ENCODE peak calls at places on chromosomes 4 and X, in seven cellular contexts. One of them, this sample, is unnamed.

GRCh38 chrX:85993539-85994197 is 53.7 kb downstream of the CHM start:
- DNase-seq in fibroblast of mammary gland: peak
- DNase-seq in dorsolateral prefrontal cortex: no peak
- DNase-seq in colonic mucosa: no peak
- DNase-seq in upper lobe of left lung: no peak
- DNase-seq in CD8-positive, alpha-beta T cell: no peak
- DNase-seq in tibial artery: no peak
- DNase-seq in this sample: no peak

GRCh38 chr4:172927096-172927495 is 241.5 kb upstream of the GALNT7 start:
- DNase-seq in tibial artery: no peak
- DNase-seq in CD8-positive, alpha-beta T cell: no peak
- DNase-seq in colonic mucosa: no peak
- DNase-seq in fibroblast of mammary gland: no peak
- DNase-seq in dorsolateral prefrontal cortex: no peak
- DNase-seq in upper lobe of left lung: no peak
- DNase-seq in this sample: no peak

GRCh38 chrX:46730765-46731164 is 28.2 kb downstream of the SLC9A7 start:
- DNase-seq in upper lobe of left lung: no peak
- DNase-seq in fibroblast of mammary gland: no peak
- DNase-seq in CD8-positive, alpha-beta T cell: no peak
- DNase-seq in dorsolateral prefrontal cortex: no peak
- DNase-seq in tibial artery: no peak
- DNase-seq in colonic mucosa: no peak
- DNase-seq in this sample: no peak

GRCh38 chrX:118666521-118666920 is 60.9 kb upstream of the IL13RA1 start:
- DNase-seq in fibroblast of mammary gland: peak
- DNase-seq in colonic mucosa: no peak
- DNase-seq in upper lobe of left lung: no peak
- DNase-seq in tibial artery: no peak
- DNase-seq in CD8-positive, alpha-beta T cell: no peak
- DNase-seq in dorsolateral prefrontal cortex: no peak
- DNase-seq in this sample: no peak

GRCh38 chr4:148834804-148835598 is 392.8 kb upstream of the NR3C2 start:
- DNase-seq in CD8-positive, alpha-beta T cell: no peak
- DNase-seq in dorsolateral prefrontal cortex: no peak
- DNase-seq in upper lobe of left lung: peak
- DNase-seq in colonic mucosa: no peak
- DNase-seq in tibial artery: no peak
- DNase-seq in fibroblast of mammary gland: peak
- DNase-seq in this sample: no peak

GRCh38 chrX:2316534-2316933 is 184.2 kb downstream of the DHRSX start:
- DNase-seq in fibroblast of mammary gland: no peak
- DNase-seq in colonic mucosa: no peak
- DNase-seq in tibial artery: no peak
- DNase-seq in dorsolateral prefrontal cortex: no peak
- DNase-seq in CD8-positive, alpha-beta T cell: no peak
- DNase-seq in upper lobe of left lung: no peak
- DNase-seq in this sample: no peak

GRCh38 chr4:13933163-13933562 is 305.6 kb upstream of the BOD1L1 start:
- DNase-seq in CD8-positive, alpha-beta T cell: no peak
- DNase-seq in dorsolateral prefrontal cortex: no peak
- DNase-seq in fibroblast of mammary gland: peak
- DNase-seq in colonic mucosa: no peak
- DNase-seq in tibial artery: no peak
- DNase-seq in upper lobe of left lung: no peak
- DNase-seq in this sample: no peak

GRCh38 chr4:124947622-124948265 is 235.2 kb upstream of the ANKRD50 start:
- DNase-seq in colonic mucosa: no peak
- DNase-seq in upper lobe of left lung: no peak
- DNase-seq in CD8-positive, alpha-beta T cell: no peak
- DNase-seq in tibial artery: no peak
- DNase-seq in fibroblast of mammary gland: no peak
- DNase-seq in dorsolateral prefrontal cortex: no peak
- DNase-seq in this sample: no peak

GRCh38 chrX:38212246-38212645 is 8.4 kb downstream of the SRPX start:
- DNase-seq in CD8-positive, alpha-beta T cell: no peak
- DNase-seq in tibial artery: no peak
- DNase-seq in colonic mucosa: no peak
- DNase-seq in fibroblast of mammary gland: peak
- DNase-seq in dorsolateral prefrontal cortex: no peak
- DNase-seq in upper lobe of left lung: no peak
- DNase-seq in this sample: no peak

GRCh38 chrX:49308604-49309269 is 5.3 kb downstream of the GAGE10 start:
- DNase-seq in CD8-positive, alpha-beta T cell: no peak
- DNase-seq in tibial artery: no peak
- DNase-seq in dorsolateral prefrontal cortex: no peak
- DNase-seq in upper lobe of left lung: no peak
- DNase-seq in fibroblast of mammary gland: peak
- DNase-seq in colonic mucosa: no peak
- DNase-seq in this sample: no peak

GRCh38 chrX:21166302-21166982 is 207.8 kb upstream of the CNKSR2 start:
- DNase-seq in upper lobe of left lung: no peak
- DNase-seq in colonic mucosa: no peak
- DNase-seq in fibroblast of mammary gland: peak
- DNase-seq in dorsolateral prefrontal cortex: no peak
- DNase-seq in tibial artery: no peak
- DNase-seq in CD8-positive, alpha-beta T cell: no peak
- DNase-seq in this sample: no peak

GRCh38 chrX:40544343-40545250 is 36.2 kb upstream of the ATP6AP2 start:
- DNase-seq in upper lobe of left lung: peak
- DNase-seq in fibroblast of mammary gland: peak
- DNase-seq in tibial artery: no peak
- DNase-seq in CD8-positive, alpha-beta T cell: no peak
- DNase-seq in colonic mucosa: no peak
- DNase-seq in dorsolateral prefrontal cortex: no peak
- DNase-seq in this sample: no peak

GRCh38 chr4:72857216-72857615 is 212.3 kb downstream of the COX18 start:
- DNase-seq in dorsolateral prefrontal cortex: no peak
- DNase-seq in tibial artery: no peak
- DNase-seq in colonic mucosa: no peak
- DNase-seq in fibroblast of mammary gland: no peak
- DNase-seq in CD8-positive, alpha-beta T cell: no peak
- DNase-seq in upper lobe of left lung: no peak
- DNase-seq in this sample: no peak

GRCh38 chr4:30801876-30802275 is 81.7 kb downstream of the PCDH7 start:
- DNase-seq in upper lobe of left lung: no peak
- DNase-seq in dorsolateral prefrontal cortex: no peak
- DNase-seq in tibial artery: no peak
- DNase-seq in colonic mucosa: no peak
- DNase-seq in CD8-positive, alpha-beta T cell: no peak
- DNase-seq in fibroblast of mammary gland: peak
- DNase-seq in this sample: no peak

GRCh38 chr4:87128006-87128705 is 92.3 kb downstream of the KLHL8 start:
- DNase-seq in CD8-positive, alpha-beta T cell: no peak
- DNase-seq in upper lobe of left lung: no peak
- DNase-seq in fibroblast of mammary gland: no peak
- DNase-seq in colonic mucosa: no peak
- DNase-seq in tibial artery: no peak
- DNase-seq in dorsolateral prefrontal cortex: no peak
- DNase-seq in this sample: no peak

GRCh38 chr4:73208376-73208775 is 50.2 kb downstream of the ANKRD17 start:
- DNase-seq in fibroblast of mammary gland: peak
- DNase-seq in colonic mucosa: no peak
- DNase-seq in dorsolateral prefrontal cortex: no peak
- DNase-seq in upper lobe of left lung: no peak
- DNase-seq in tibial artery: no peak
- DNase-seq in CD8-positive, alpha-beta T cell: no peak
- DNase-seq in this sample: no peak

GRCh38 chr4:151462554-151462953 is 53.6 kb downstream of the FHIP1A start:
- DNase-seq in colonic mucosa: no peak
- DNase-seq in fibroblast of mammary gland: no peak
- DNase-seq in upper lobe of left lung: no peak
- DNase-seq in tibial artery: no peak
- DNase-seq in dorsolateral prefrontal cortex: no peak
- DNase-seq in CD8-positive, alpha-beta T cell: no peak
- DNase-seq in this sample: no peak

GRCh38 chr4:4388836-4389575 is 2.1 kb downstream of the NSG1 start:
- DNase-seq in dorsolateral prefrontal cortex: no peak
- DNase-seq in fibroblast of mammary gland: no peak
- DNase-seq in colonic mucosa: no peak
- DNase-seq in upper lobe of left lung: no peak
- DNase-seq in CD8-positive, alpha-beta T cell: no peak
- DNase-seq in tibial artery: no peak
- DNase-seq in this sample: no peak

GRCh38 chr4:109703664-109704351 is 563 bp upstream of the CASP6 start:
- DNase-seq in colonic mucosa: peak
- DNase-seq in fibroblast of mammary gland: no peak
- DNase-seq in upper lobe of left lung: no peak
- DNase-seq in CD8-positive, alpha-beta T cell: no peak
- DNase-seq in dorsolateral prefrontal cortex: no peak
- DNase-seq in tibial artery: no peak
- DNase-seq in this sample: no peak

GRCh38 chr4:85149656-85150055 is 183.2 kb upstream of the WDFY3 start:
- DNase-seq in fibroblast of mammary gland: peak
- DNase-seq in dorsolateral prefrontal cortex: no peak
- DNase-seq in CD8-positive, alpha-beta T cell: no peak
- DNase-seq in upper lobe of left lung: no peak
- DNase-seq in colonic mucosa: no peak
- DNase-seq in tibial artery: no peak
- DNase-seq in this sample: no peak

GRCh38 chrX:148080593-148080992 is 99.5 kb downstream of the FMR1NB start:
- DNase-seq in tibial artery: no peak
- DNase-seq in CD8-positive, alpha-beta T cell: no peak
- DNase-seq in fibroblast of mammary gland: no peak
- DNase-seq in colonic mucosa: no peak
- DNase-seq in upper lobe of left lung: no peak
- DNase-seq in dorsolateral prefrontal cortex: no peak
- DNase-seq in this sample: no peak

GRCh38 chr4:10803944-10804343 is 119.4 kb upstream of the CLNK start:
- DNase-seq in CD8-positive, alpha-beta T cell: no peak
- DNase-seq in dorsolateral prefrontal cortex: no peak
- DNase-seq in upper lobe of left lung: no peak
- DNase-seq in tibial artery: no peak
- DNase-seq in fibroblast of mammary gland: peak
- DNase-seq in colonic mucosa: no peak
- DNase-seq in this sample: no peak

GRCh38 chrX:3663576-3664290 is 49.7 kb downstream of the PRKX start:
- DNase-seq in dorsolateral prefrontal cortex: no peak
- DNase-seq in upper lobe of left lung: peak
- DNase-seq in colonic mucosa: no peak
- DNase-seq in tibial artery: no peak
- DNase-seq in CD8-positive, alpha-beta T cell: no peak
- DNase-seq in fibroblast of mammary gland: no peak
- DNase-seq in this sample: no peak

GRCh38 chr4:97300561-97300960 is 842.7 kb downstream of the STPG2 start:
- DNase-seq in tibial artery: no peak
- DNase-seq in colonic mucosa: no peak
- DNase-seq in fibroblast of mammary gland: no peak
- DNase-seq in CD8-positive, alpha-beta T cell: no peak
- DNase-seq in upper lobe of left lung: no peak
- DNase-seq in dorsolateral prefrontal cortex: no peak
- DNase-seq in this sample: no peak

GRCh38 chr4:155678011-155678410 is 11.4 kb downstream of the GUCY1A1 start:
- DNase-seq in upper lobe of left lung: no peak
- DNase-seq in tibial artery: no peak
- DNase-seq in dorsolateral prefrontal cortex: no peak
- DNase-seq in CD8-positive, alpha-beta T cell: no peak
- DNase-seq in fibroblast of mammary gland: no peak
- DNase-seq in colonic mucosa: no peak
- DNase-seq in this sample: no peak

GRCh38 chrX:80550722-80551121 is 130.5 kb downstream of the TENT5D start:
- DNase-seq in dorsolateral prefrontal cortex: no peak
- DNase-seq in upper lobe of left lung: no peak
- DNase-seq in tibial artery: no peak
- DNase-seq in fibroblast of mammary gland: no peak
- DNase-seq in colonic mucosa: no peak
- DNase-seq in CD8-positive, alpha-beta T cell: no peak
- DNase-seq in this sample: no peak
- TF ChIP-seq CTCF in dorsolateral prefrontal cortex: no peak
- TF ChIP-seq CTCF in upper lobe of left lung: no peak
- TF ChIP-seq CTCF in tibial artery: no peak
- TF ChIP-seq CTCF in fibroblast of mammary gland: no peak
- TF ChIP-seq CTCF in colonic mucosa: no peak
- TF ChIP-seq CTCF in CD8-positive, alpha-beta T cell: no peak
- TF ChIP-seq CTCF in this sample: no peak

GRCh38 chr4:26325191-26325590 is 4.4 kb downstream of the RBPJ start:
- DNase-seq in CD8-positive, alpha-beta T cell: no peak
- DNase-seq in colonic mucosa: no peak
- DNase-seq in tibial artery: no peak
- DNase-seq in fibroblast of mammary gland: peak
- DNase-seq in dorsolateral prefrontal cortex: no peak
- DNase-seq in upper lobe of left lung: no peak
- DNase-seq in this sample: no peak
- TF ChIP-seq CTCF in CD8-positive, alpha-beta T cell: peak
- TF ChIP-seq CTCF in colonic mucosa: no peak
- TF ChIP-seq CTCF in tibial artery: no peak
- TF ChIP-seq CTCF in fibroblast of mammary gland: peak
- TF ChIP-seq CTCF in dorsolateral prefrontal cortex: peak
- TF ChIP-seq CTCF in upper lobe of left lung: no peak
- TF ChIP-seq CTCF in this sample: peak

GRCh38 chr4:8177544-8177943 is 18.9 kb upstream of the ABLIM2 start:
- DNase-seq in tibial artery: no peak
- DNase-seq in fibroblast of mammary gland: no peak
- DNase-seq in upper lobe of left lung: no peak
- DNase-seq in colonic mucosa: no peak
- DNase-seq in dorsolateral prefrontal cortex: no peak
- DNase-seq in CD8-positive, alpha-beta T cell: no peak
- DNase-seq in this sample: no peak

GRCh38 chr4:8173641-8174242 is 15.1 kb upstream of the ABLIM2 start:
- DNase-seq in fibroblast of mammary gland: no peak
- DNase-seq in tibial artery: no peak
- DNase-seq in upper lobe of left lung: no peak
- DNase-seq in CD8-positive, alpha-beta T cell: no peak
- DNase-seq in dorsolateral prefrontal cortex: no peak
- DNase-seq in colonic mucosa: no peak
- DNase-seq in this sample: no peak

GRCh38 chr4:8176547-8177399 is 18.2 kb upstream of the ABLIM2 start:
- DNase-seq in upper lobe of left lung: peak
- DNase-seq in dorsolateral prefrontal cortex: no peak
- DNase-seq in fibroblast of mammary gland: peak
- DNase-seq in colonic mucosa: no peak
- DNase-seq in CD8-positive, alpha-beta T cell: no peak
- DNase-seq in tibial artery: no peak
- DNase-seq in this sample: peak

GRCh38 chr4:8174970-8175369 is 16.4 kb upstream of the ABLIM2 start:
- DNase-seq in tibial artery: no peak
- DNase-seq in colonic mucosa: no peak
- DNase-seq in CD8-positive, alpha-beta T cell: no peak
- DNase-seq in fibroblast of mammary gland: no peak
- DNase-seq in upper lobe of left lung: no peak
- DNase-seq in dorsolateral prefrontal cortex: no peak
- DNase-seq in this sample: no peak

GRCh38 chr4:8175686-8176085 is 17.1 kb upstream of the ABLIM2 start:
- DNase-seq in dorsolateral prefrontal cortex: no peak
- DNase-seq in fibroblast of mammary gland: no peak
- DNase-seq in CD8-positive, alpha-beta T cell: no peak
- DNase-seq in colonic mucosa: no peak
- DNase-seq in tibial artery: no peak
- DNase-seq in upper lobe of left lung: no peak
- DNase-seq in this sample: no peak
- TF ChIP-seq CTCF in dorsolateral prefrontal cortex: no peak
- TF ChIP-seq CTCF in fibroblast of mammary gland: no peak
- TF ChIP-seq CTCF in CD8-positive, alpha-beta T cell: no peak
- TF ChIP-seq CTCF in colonic mucosa: no peak
- TF ChIP-seq CTCF in tibial artery: no peak
- TF ChIP-seq CTCF in upper lobe of left lung: no peak
- TF ChIP-seq CTCF in this sample: no peak

DNA sequence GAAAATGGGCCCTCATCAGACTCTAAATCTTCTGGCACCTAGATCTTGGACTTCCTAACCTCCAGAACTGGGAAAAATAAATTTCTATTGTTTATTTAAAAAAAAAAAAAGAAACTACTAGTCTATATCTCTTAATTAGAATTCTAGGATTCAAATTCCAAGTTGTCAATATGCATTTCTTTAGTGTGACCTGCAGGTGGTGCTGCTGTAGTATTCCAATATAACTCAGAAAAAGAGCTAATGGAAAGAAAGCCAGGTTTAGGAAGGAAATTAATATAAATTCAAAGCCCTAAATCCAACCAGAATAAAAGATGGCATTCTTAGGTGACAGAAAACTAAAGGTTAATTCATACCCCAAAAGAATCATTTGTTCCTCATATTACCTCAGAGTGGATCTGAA is 80.0 kb upstream of the NALF2 start:
- DNase-seq in upper lobe of left lung: no peak
- DNase-seq in CD8-positive, alpha-beta T cell: no peak
- DNase-seq in colonic mucosa: no peak
- DNase-seq in dorsolateral prefrontal cortex: no peak
- DNase-seq in tibial artery: no peak
- DNase-seq in fibroblast of mammary gland: peak
- DNase-seq in this sample: no peak
- TF ChIP-seq CTCF in upper lobe of left lung: no peak
- TF ChIP-seq CTCF in CD8-positive, alpha-beta T cell: no peak
- TF ChIP-seq CTCF in colonic mucosa: no peak
- TF ChIP-seq CTCF in dorsolateral prefrontal cortex: peak
- TF ChIP-seq CTCF in tibial artery: no peak
- TF ChIP-seq CTCF in fibroblast of mammary gland: peak
- TF ChIP-seq CTCF in this sample: peak